ENCODE peak calls at places on chromosomes 5 and 9, in six cellular contexts. Q is left lung, L is neural progenitor cell, M is psoas muscle, W is K562, H is lung. P is an unnamed sample.
A peak's percentile ranks its signal among the peaks of the same experiment; 100 is the strongest.

GRCh38 chr5:156984064-156984463 is 21.0 kb upstream of the TIMD4 start:
- DNase-seq in Q (peak; percentile 43), L (no peak), M (no peak), W (no peak), H (no peak), P (no peak)

GRCh38 chr9:101977614-101978210 is 239.3 kb upstream of the GRIN3A start:
- DNase-seq in Q (no peak), L (no peak), M (no peak), W (peak; percentile 13), H (no peak), P (no peak)

GRCh38 chr9:112327718-112328450 is 5.5 kb downstream of the PTBP3 start:
- DNase-seq in Q (no peak), L (no peak), M (no peak), W (no peak), H (no peak), P (no peak)

GRCh38 chr5:178319541-178320041 is 87.0 kb upstream of the PHYKPL start:
- DNase-seq in Q (peak; percentile 75), L (no peak), M (peak; percentile 30), W (no peak), H (no peak), P (peak; percentile 41)

GRCh38 chr9:20462410-20462809 is 159.9 kb downstream of the MLLT3 start:
- DNase-seq in Q (no peak), L (peak; percentile 7), M (no peak), W (no peak), H (no peak), P (no peak)

GRCh38 chr5:76521240-76521758 is 101.9 kb downstream of the F2RL2 start:
- DNase-seq in Q (no peak), L (no peak), M (no peak), W (no peak), H (no peak), P (no peak)

GRCh38 chr5:10602031-10602806 is 38.3 kb downstream of the ANKRD33B start:
- DNase-seq in Q (no peak), L (no peak), M (no peak), W (peak; percentile 70), H (no peak), P (peak; percentile 60)

GRCh38 chr5:80181618-80182211 is 74.1 kb downstream of the SERINC5 start:
- DNase-seq in Q (no peak), L (no peak), M (no peak), W (no peak), H (peak; percentile 80), P (no peak)

GRCh38 chr5:164306662-164307061 is 801.2 kb downstream of the MAT2B start:
- DNase-seq in Q (no peak), L (no peak), M (no peak), W (no peak), H (no peak), P (no peak)

GRCh38 chr5:1975406-1975715 is 92.6 kb upstream of the IRX4 start:
- DNase-seq in Q (no peak), L (no peak), M (no peak), W (no peak), H (no peak), P (no peak)

GRCh38 chr9:91192785-91193657 is 168.7 kb downstream of the AUH start:
- DNase-seq in Q (peak; percentile 88), L (peak; percentile 67), M (peak; percentile 94), W (peak; percentile 67), H (peak; percentile 84), P (no peak)

GRCh38 chr5:177370488-177371119 is 12.9 kb downstream of the RGS14 start:
- DNase-seq in Q (peak; percentile 90), L (peak; percentile 99), M (peak; percentile 94), W (peak; percentile 90), H (peak; percentile 89), P (no peak)

GRCh38 chr9:125785187-125785840 is 38.1 kb downstream of the PBX3 start:
- DNase-seq in Q (no peak), L (no peak), M (no peak), W (no peak), H (no peak), P (no peak)

GRCh38 chr5:142110988-142111687 is 2.6 kb downstream of the NDFIP1 start:
- DNase-seq in Q (no peak), L (no peak), M (no peak), W (no peak), H (no peak), P (no peak)
- H3K4me3 ChIP-seq in Q (peak overlapping the region; percentile 80), L (no peak overlapping the region), M (peak overlapping the region; percentile 94), W (no peak overlapping the region), H (no peak overlapping the region), P (peak overlapping the region; percentile 77)

GRCh38 chr9:134158242-134158641 is 6.1 kb downstream of the RNU6ATAC start:
- DNase-seq in Q (no peak), L (no peak), M (no peak), W (no peak), H (no peak), P (no peak)

GRCh38 chr9:134161647-134162046 is 2.7 kb downstream of the RNU6ATAC start:
- DNase-seq in Q (no peak), L (no peak), M (no peak), W (no peak), H (no peak), P (no peak)

GRCh38 chr9:134157378-134157885 is 6.9 kb downstream of the RNU6ATAC start:
- DNase-seq in Q (peak; percentile 75), L (no peak), M (no peak), W (no peak), H (no peak), P (no peak)

GRCh38 chr9:134158753-134159392 is 5.5 kb downstream of the RNU6ATAC start:
- DNase-seq in Q (peak; percentile 69), L (no peak), M (no peak), W (no peak), H (no peak), P (no peak)

DNA sequence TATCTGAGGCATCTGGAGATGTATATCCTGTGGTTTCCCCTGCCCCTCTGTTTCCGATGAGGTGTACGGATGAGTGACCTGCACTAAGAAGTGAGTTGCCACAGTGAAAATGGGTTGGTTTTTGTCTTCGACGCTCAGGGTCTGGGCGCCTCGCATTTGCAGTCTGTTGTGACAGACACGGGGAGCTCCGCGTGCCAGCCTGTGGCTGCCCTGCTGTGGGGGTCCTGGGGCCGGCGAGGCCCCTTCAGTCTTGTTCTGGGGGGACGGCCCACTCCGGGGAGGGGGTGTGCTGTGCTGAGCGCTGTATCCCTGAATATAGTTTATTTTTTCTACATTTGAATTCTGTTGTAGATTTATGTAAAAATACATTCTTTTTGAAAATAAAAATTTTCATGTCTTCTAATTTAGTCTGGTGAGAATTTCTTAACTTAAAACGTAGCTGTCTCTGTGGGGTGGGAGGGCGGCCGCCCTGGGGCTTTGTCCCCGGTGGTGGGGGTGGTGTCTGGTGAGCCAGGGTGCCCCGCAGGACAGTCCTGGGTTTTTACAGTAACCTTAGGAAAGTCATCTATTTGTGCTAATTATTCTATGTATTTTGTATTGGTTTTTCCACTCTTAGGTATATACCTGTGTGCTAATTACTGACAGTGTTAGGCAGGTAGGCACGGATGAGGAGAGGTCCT is 4.7 kb downstream of the RNU6ATAC start:
- DNase-seq in Q (no peak), L (no peak), M (no peak), W (no peak), H (no peak), P (no peak)
- H3K27ac ChIP-seq in Q (no peak overlapping the region), L (no peak overlapping the region), M (no peak overlapping the region), W (no peak overlapping the region), H (no peak overlapping the region), P (no peak overlapping the region)

GRCh38 chr5:78797945-78798731 is 149.6 kb upstream of the LHFPL2 start:
- DNase-seq in Q (no peak), L (no peak), M (no peak), W (no peak), H (no peak), P (no peak)

GRCh38 chr5:78795757-78796156 is 147.2 kb upstream of the LHFPL2 start:
- DNase-seq in Q (no peak), L (no peak), M (no peak), W (no peak), H (no peak), P (no peak)

GRCh38 chr5:78801413-78801812 is 152.8 kb upstream of the LHFPL2 start:
- DNase-seq in Q (no peak), L (no peak), M (no peak), W (no peak), H (no peak), P (no peak)

GRCh38 chr5:78803386-78803785 is 154.8 kb upstream of the LHFPL2 start:
- DNase-seq in Q (no peak), L (no peak), M (peak; percentile 84), W (no peak), H (no peak), P (no peak)

GRCh38 chr5:78799254-78800017 is 150.9 kb upstream of the LHFPL2 start:
- DNase-seq in Q (no peak), L (no peak), M (no peak), W (no peak), H (no peak), P (no peak)
- TF ChIP-seq CTCF in Q (no peak), L (no peak), M (no peak), W (peak; percentile 12), H (no peak), P (peak; percentile 10)

GRCh38 chr5:88878976-88879375 is 4.0 kb downstream of the MEF2C start:
- DNase-seq in Q (no peak), L (no peak), M (no peak), W (no peak), H (no peak), P (no peak)
- H3K4me3 ChIP-seq in Q (no peak overlapping the region), L (no peak overlapping the region), M (peak overlapping the region; percentile 76), W (no peak overlapping the region), H (no peak overlapping the region), P (peak overlapping the region; percentile 86)

GRCh38 chr9:123375725-123376132 is 19.7 kb downstream of the CRB2 start:
- DNase-seq in Q (peak; percentile 80), L (no peak), M (no peak), W (peak; percentile 83), H (no peak), P (no peak)

GRCh38 chr9:123373941-123374340 is 17.9 kb downstream of the CRB2 start:
- DNase-seq in Q (peak; percentile 33), L (peak; percentile 95), M (no peak), W (peak; percentile 69), H (no peak), P (no peak)

GRCh38 chr9:123372766-123373446 is 16.9 kb downstream of the CRB2 start:
- DNase-seq in Q (peak; percentile 50), L (no peak), M (no peak), W (no peak), H (no peak), P (no peak)

GRCh38 chr9:123371805-123372590 is 16.0 kb downstream of the CRB2 start:
- DNase-seq in Q (peak; percentile 45), L (no peak), M (no peak), W (no peak), H (no peak), P (no peak)

DNA sequence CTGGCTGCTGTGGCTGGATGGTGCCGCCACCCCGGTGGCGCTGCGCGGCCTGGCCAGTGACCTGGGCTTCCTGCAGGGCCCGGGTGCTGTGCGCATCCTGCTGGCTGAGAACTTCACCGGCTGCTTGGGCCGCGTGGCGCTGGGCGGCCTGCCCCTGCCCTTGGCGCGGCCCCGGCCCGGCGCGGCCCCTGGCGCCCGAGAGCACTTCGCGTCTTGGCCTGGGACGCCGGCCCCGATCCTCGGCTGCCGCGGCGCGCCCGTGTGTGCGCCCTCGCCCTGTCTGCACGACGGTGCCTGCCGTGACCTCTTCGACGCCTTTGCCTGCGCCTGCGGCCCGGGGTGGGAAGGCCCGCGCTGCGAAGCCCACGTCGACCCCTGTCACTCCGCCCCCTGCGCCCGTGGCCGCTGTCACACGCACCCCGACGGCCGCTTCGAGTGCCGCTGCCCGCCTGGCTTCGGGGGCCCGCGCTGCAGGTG is 17.5 kb downstream of the CRB2 start:
- DNase-seq in Q (peak; percentile 76), L (no peak), M (no peak), W (no peak), H (no peak), P (no peak)
- H3K27ac ChIP-seq in Q (no peak overlapping the region), L (no peak overlapping the region), M (no peak overlapping the region), W (no peak overlapping the region), H (no peak overlapping the region), P (peak overlapping the region; percentile 75)

GRCh38 chr9:121055642-121056143 is 5.6 kb upstream of the C5 start:
- DNase-seq in Q (no peak), L (peak; percentile 44), M (no peak), W (peak; percentile 38), H (no peak), P (no peak)
- TF ChIP-seq CTCF in Q (peak; percentile 33), L (peak; percentile 58), M (no peak), W (no peak), H (no peak), P (no peak)